ENCODE peak calls at places on chromosome 16, in six cellular contexts. One of them, this sample, is unnamed.

GRCh38 chr16:83771306-83771942 is 36.4 kb upstream of the HSBP1 start:
- DNase-seq in K562: no peak
- DNase-seq in GM12878: no peak
- DNase-seq in SK-N-SH: no peak
- DNase-seq in HCT116: no peak
- DNase-seq in HepG2: no peak
- DNase-seq in this sample: no peak

GRCh38 chr16:50193594-50193993 is 40.5 kb downstream of the TENT4B start:
- DNase-seq in K562: no peak
- DNase-seq in GM12878: no peak
- DNase-seq in SK-N-SH: no peak
- DNase-seq in HCT116: no peak
- DNase-seq in HepG2: no peak
- DNase-seq in this sample: no peak

GRCh38 chr16:59971264-59971663 is 1237.1 kb upstream of the GOT2 start:
- DNase-seq in K562: no peak
- DNase-seq in GM12878: no peak
- DNase-seq in SK-N-SH: no peak
- DNase-seq in HCT116: no peak
- DNase-seq in HepG2: no peak
- DNase-seq in this sample: no peak

GRCh38 chr16:47309581-47310312 is 151.1 kb downstream of the ITFG1 start:
- DNase-seq in K562: no peak
- DNase-seq in GM12878: no peak
- DNase-seq in SK-N-SH: no peak
- DNase-seq in HCT116: no peak
- DNase-seq in HepG2: no peak
- DNase-seq in this sample: no peak

GRCh38 chr16:3363793-3364192 is 8.1 kb downstream of the OR2C1 start:
- DNase-seq in K562: peak; percentile 34
- DNase-seq in GM12878: no peak
- DNase-seq in SK-N-SH: no peak
- DNase-seq in HCT116: peak; percentile 22
- DNase-seq in HepG2: peak; percentile 85
- DNase-seq in this sample: no peak

GRCh38 chr16:64615647-64616280 is 506.1 kb downstream of the CDH11 start:
- DNase-seq in K562: no peak
- DNase-seq in GM12878: no peak
- DNase-seq in SK-N-SH: no peak
- DNase-seq in HCT116: no peak
- DNase-seq in HepG2: no peak
- DNase-seq in this sample: no peak

GRCh38 chr16:23368469-23368868 is 66.4 kb downstream of the SCNN1B start:
- DNase-seq in K562: no peak
- DNase-seq in GM12878: no peak
- DNase-seq in SK-N-SH: no peak
- DNase-seq in HCT116: peak; percentile 2
- DNase-seq in HepG2: no peak
- DNase-seq in this sample: peak; percentile 22

GRCh38 chr16:75294773-75295172 is 43.3 kb upstream of the BCAR1 start:
- DNase-seq in K562: no peak
- DNase-seq in GM12878: no peak
- DNase-seq in SK-N-SH: peak; percentile 66
- DNase-seq in HCT116: no peak
- DNase-seq in HepG2: no peak
- DNase-seq in this sample: no peak

GRCh38 chr16:66619534-66620418 is 15.3 kb downstream of the CMTM3 start:
- DNase-seq in K562: peak; percentile 75
- DNase-seq in GM12878: no peak
- DNase-seq in SK-N-SH: no peak
- DNase-seq in HCT116: no peak
- DNase-seq in HepG2: no peak
- DNase-seq in this sample: no peak

GRCh38 chr16:2810651-2811050 is 6.4 kb upstream of the PRSS21 start:
- DNase-seq in K562: no peak
- DNase-seq in GM12878: no peak
- DNase-seq in SK-N-SH: no peak
- DNase-seq in HCT116: no peak
- DNase-seq in HepG2: no peak
- DNase-seq in this sample: no peak

GRCh38 chr16:87834668-87835473 is 34.4 kb downstream of the SLC7A5 start:
- DNase-seq in K562: peak; percentile 39
- DNase-seq in GM12878: no peak
- DNase-seq in SK-N-SH: peak; percentile 87
- DNase-seq in HCT116: no peak
- DNase-seq in HepG2: no peak
- DNase-seq in this sample: no peak
- TF ChIP-seq SIN3A in K562: no peak
- TF ChIP-seq SIN3A in GM12878: no peak
- TF ChIP-seq SIN3A in SK-N-SH: no peak
- TF ChIP-seq SIN3A in HCT116: no peak
- TF ChIP-seq SIN3A in HepG2: no peak
- TF ChIP-seq SIN3A in this sample: no peak

DNA sequence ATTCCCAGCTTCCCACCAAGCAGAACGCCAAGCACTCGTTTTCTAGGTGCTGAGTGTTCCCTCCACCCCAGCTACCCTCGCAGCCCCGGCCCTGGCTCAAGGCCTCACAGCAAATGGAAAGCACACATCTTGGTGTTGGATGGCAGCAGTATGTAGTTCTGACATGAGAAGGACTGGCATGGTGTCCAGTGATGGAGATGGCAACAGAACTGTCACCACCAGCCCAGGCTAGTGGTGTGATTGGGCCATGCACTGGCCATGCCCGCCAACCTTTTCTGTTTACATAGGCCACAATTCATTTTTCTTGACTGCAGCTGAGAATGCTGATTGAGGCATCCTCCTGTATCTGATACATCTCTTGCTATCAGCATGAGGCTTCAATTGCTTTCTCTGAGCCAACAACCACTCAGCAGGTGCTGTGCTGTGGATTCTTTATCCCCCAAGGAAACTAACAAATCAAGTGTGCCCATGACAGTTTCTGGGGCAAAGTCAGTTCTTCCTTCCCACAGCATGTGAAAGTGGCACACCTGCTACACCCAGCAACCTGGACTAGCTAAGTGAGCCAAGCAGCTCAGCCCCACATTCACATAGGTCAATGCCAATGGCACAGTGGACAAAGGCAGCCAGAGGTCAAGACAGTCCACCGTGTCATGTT is 3.8 kb downstream of the SLC12A4 start:
- DNase-seq in K562: no peak
- DNase-seq in GM12878: no peak
- DNase-seq in SK-N-SH: no peak
- DNase-seq in HCT116: no peak
- DNase-seq in HepG2: no peak
- DNase-seq in this sample: no peak
- H3K4me1 ChIP-seq in K562: peaks cover 61% of the 10 kb centered on the region
- H3K4me1 ChIP-seq in GM12878: peaks cover 21% of the 10 kb centered on the region
- H3K4me1 ChIP-seq in SK-N-SH: peaks cover 15% of the 10 kb centered on the region
- H3K4me1 ChIP-seq in HCT116: peaks cover 21% of the 10 kb centered on the region
- H3K4me1 ChIP-seq in HepG2: peaks cover 45% of the 10 kb centered on the region
- H3K4me1 ChIP-seq in this sample: peaks cover 15% of the 10 kb centered on the region

GRCh38 chr16:17983847-17984639 is 352.5 kb downstream of the NPIPA8 start:
- DNase-seq in K562: no peak
- DNase-seq in GM12878: no peak
- DNase-seq in SK-N-SH: no peak
- DNase-seq in HCT116: no peak
- DNase-seq in HepG2: no peak
- DNase-seq in this sample: no peak
- TF ChIP-seq REST in K562: no peak
- TF ChIP-seq REST in GM12878: no peak
- TF ChIP-seq REST in SK-N-SH: no peak
- TF ChIP-seq REST in HCT116: no peak
- TF ChIP-seq REST in HepG2: no peak
- TF ChIP-seq REST in this sample: no peak

DNA sequence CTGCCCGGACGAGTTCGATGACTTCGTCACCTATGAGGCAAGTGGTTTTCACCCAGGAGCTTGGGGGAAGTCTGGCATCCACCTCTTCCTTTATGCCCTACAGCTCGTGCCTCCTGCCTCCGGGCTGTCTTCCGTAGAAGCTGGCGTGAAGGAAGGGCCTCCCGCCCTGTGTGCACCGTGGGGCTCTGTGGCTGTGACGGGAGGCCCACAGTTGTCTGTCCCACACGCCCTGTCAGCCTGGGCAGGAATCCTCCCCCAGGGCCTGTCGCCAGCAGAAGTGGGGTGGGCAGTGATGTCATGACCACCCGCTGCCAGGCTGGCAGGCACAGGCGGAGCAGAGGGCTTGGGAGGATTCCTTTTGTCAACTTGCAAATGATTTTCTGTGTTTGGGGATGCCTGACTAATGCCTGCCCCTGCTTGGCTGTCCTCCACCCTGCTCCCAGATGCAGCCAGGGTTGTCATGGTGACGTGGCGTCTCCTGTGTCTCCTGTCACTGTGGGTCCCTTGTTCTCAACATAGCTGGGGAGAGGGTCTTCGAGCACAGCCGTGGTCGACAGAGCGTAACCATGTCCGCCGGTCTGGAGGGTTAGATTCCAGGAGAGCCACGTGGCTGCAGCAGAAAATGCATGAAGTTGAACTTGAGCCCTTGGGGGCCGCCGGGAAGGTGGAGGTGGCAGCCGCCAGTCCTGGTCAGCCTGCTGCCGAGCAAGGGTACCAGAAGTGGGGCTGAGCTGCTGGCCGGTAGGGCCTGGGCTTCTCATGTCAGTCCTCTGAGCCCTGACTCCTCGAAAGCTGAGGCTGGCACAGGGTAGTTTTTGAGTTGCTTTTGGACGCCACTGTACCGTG is 46.1 kb downstream of the RAB11FIP3 start:
- DNase-seq in K562: no peak
- DNase-seq in GM12878: no peak
- DNase-seq in SK-N-SH: peak; percentile 55
- DNase-seq in HCT116: no peak
- DNase-seq in HepG2: no peak
- DNase-seq in this sample: no peak
- TF ChIP-seq SIN3A in K562: no peak
- TF ChIP-seq SIN3A in GM12878: no peak
- TF ChIP-seq SIN3A in SK-N-SH: no peak
- TF ChIP-seq SIN3A in HCT116: no peak
- TF ChIP-seq SIN3A in HepG2: no peak
- TF ChIP-seq SIN3A in this sample: no peak

GRCh38 chr16:69924041-69924775 is 26.9 kb upstream of the CLEC18A start:
- DNase-seq in K562: no peak
- DNase-seq in GM12878: no peak
- DNase-seq in SK-N-SH: no peak
- DNase-seq in HCT116: no peak
- DNase-seq in HepG2: no peak
- DNase-seq in this sample: no peak
- H3K4me1 ChIP-seq in K562: peaks cover 3% of the 10 kb centered on the region
- H3K4me1 ChIP-seq in GM12878: no peaks in the 10 kb centered on the region
- H3K4me1 ChIP-seq in SK-N-SH: no peaks in the 10 kb centered on the region
- H3K4me1 ChIP-seq in HCT116: no peaks in the 10 kb centered on the region
- H3K4me1 ChIP-seq in HepG2: peaks cover 40% of the 10 kb centered on the region
- H3K4me1 ChIP-seq in this sample: no peaks in the 10 kb centered on the region

GRCh38 chr16:11356573-11357331 is 11.5 kb downstream of the RMI2 start:
- DNase-seq in K562: peak; percentile 82
- DNase-seq in GM12878: no peak
- DNase-seq in SK-N-SH: peak; percentile 71
- DNase-seq in HCT116: no peak
- DNase-seq in HepG2: peak; percentile 81
- DNase-seq in this sample: no peak
- TF ChIP-seq REST in K562: no peak
- TF ChIP-seq REST in GM12878: no peak
- TF ChIP-seq REST in SK-N-SH: no peak
- TF ChIP-seq REST in HCT116: no peak
- TF ChIP-seq REST in HepG2: no peak
- TF ChIP-seq REST in this sample: no peak

DNA sequence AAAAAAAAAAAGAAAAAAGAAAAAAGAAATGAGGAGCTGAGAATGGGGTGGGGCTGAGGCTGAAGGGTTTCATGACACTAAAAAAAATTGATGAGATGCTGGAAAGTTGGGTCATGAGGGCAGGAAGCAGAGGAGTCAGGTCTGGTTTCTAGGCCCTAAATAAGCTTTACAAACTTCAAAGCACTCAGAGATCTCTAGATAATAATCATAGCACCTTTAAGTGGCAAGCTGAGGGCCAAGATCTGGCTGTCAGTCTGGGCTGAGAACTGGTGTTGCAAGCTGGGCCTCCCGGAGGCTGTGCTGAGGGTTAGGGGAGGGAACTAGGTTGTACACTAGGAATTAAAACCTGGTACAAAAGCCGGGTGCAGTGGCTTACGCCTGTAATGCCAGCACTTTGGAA is 6.4 kb downstream of the ZNF764 start:
- DNase-seq in K562: no peak
- DNase-seq in GM12878: no peak
- DNase-seq in SK-N-SH: no peak
- DNase-seq in HCT116: no peak
- DNase-seq in HepG2: no peak
- DNase-seq in this sample: no peak
- TF ChIP-seq SIN3A in K562: no peak
- TF ChIP-seq SIN3A in GM12878: no peak
- TF ChIP-seq SIN3A in SK-N-SH: no peak
- TF ChIP-seq SIN3A in HCT116: no peak
- TF ChIP-seq SIN3A in HepG2: no peak
- TF ChIP-seq SIN3A in this sample: no peak

GRCh38 chr16:85629326-85629725 is 16.2 kb downstream of the GSE1 start:
- DNase-seq in K562: no peak
- DNase-seq in GM12878: no peak
- DNase-seq in SK-N-SH: no peak
- DNase-seq in HCT116: no peak
- DNase-seq in HepG2: no peak
- DNase-seq in this sample: no peak
- H3K4me1 ChIP-seq in K562: peaks cover 77% of the 10 kb centered on the region
- H3K4me1 ChIP-seq in GM12878: no peaks in the 10 kb centered on the region
- H3K4me1 ChIP-seq in SK-N-SH: peaks cover 6% of the 10 kb centered on the region
- H3K4me1 ChIP-seq in HCT116: no peaks in the 10 kb centered on the region
- H3K4me1 ChIP-seq in HepG2: peaks cover 5% of the 10 kb centered on the region
- H3K4me1 ChIP-seq in this sample: peaks cover 8% of the 10 kb centered on the region